ENCODE peak calls at places on chromosomes 6 and 20, in ten cellular contexts. One of them, this sample, is unnamed.

GRCh38 chr6:14671261-14671681 is 553.7 kb downstream of the CD83 start:
- DNase-seq in NCI-H2171 treated with DMSO at 0.1 percent for 48 hours: peak
- DNase-seq in HuH-7.5: no peak
- DNase-seq in GM12892: no peak
- DNase-seq in H9: no peak
- DNase-seq in activated CD4-positive, alpha-beta T cell treated with anti-CD3 and anti-CD28 coated beads, Interleukin-2, amount 10 ng/mL, durations not matched to agents 24 days and 14 days: no peak
- DNase-seq in ureter: no peak
- DNase-seq in Daoy: peak
- DNase-seq in HT1080: peak
- DNase-seq in lung microvascular endothelial cell: no peak
- DNase-seq in this sample: no peak

GRCh38 chr20:24479106-24479505 is 9.7 kb downstream of the SYNDIG1 start:
- DNase-seq in NCI-H2171 treated with DMSO at 0.1 percent for 48 hours: no peak
- DNase-seq in HuH-7.5: no peak
- DNase-seq in GM12892: no peak
- DNase-seq in H9: no peak
- DNase-seq in activated CD4-positive, alpha-beta T cell treated with anti-CD3 and anti-CD28 coated beads, Interleukin-2, amount 10 ng/mL, durations not matched to agents 24 days and 14 days: no peak
- DNase-seq in ureter: no peak
- DNase-seq in Daoy: no peak
- DNase-seq in HT1080: no peak
- DNase-seq in lung microvascular endothelial cell: no peak
- DNase-seq in this sample: no peak

GRCh38 chr20:23133560-23133998 is 47.5 kb upstream of the CD93 start:
- DNase-seq in NCI-H2171 treated with DMSO at 0.1 percent for 48 hours: no peak
- DNase-seq in HuH-7.5: no peak
- DNase-seq in GM12892: no peak
- DNase-seq in H9: no peak
- DNase-seq in activated CD4-positive, alpha-beta T cell treated with anti-CD3 and anti-CD28 coated beads, Interleukin-2, amount 10 ng/mL, durations not matched to agents 24 days and 14 days: no peak
- DNase-seq in ureter: no peak
- DNase-seq in Daoy: no peak
- DNase-seq in HT1080: no peak
- DNase-seq in lung microvascular endothelial cell: no peak
- DNase-seq in this sample: no peak

GRCh38 chr6:87436435-87436834 is 28.7 kb downstream of the CFAP206 start:
- DNase-seq in NCI-H2171 treated with DMSO at 0.1 percent for 48 hours: no peak
- DNase-seq in HuH-7.5: peak
- DNase-seq in GM12892: no peak
- DNase-seq in H9: peak
- DNase-seq in activated CD4-positive, alpha-beta T cell treated with anti-CD3 and anti-CD28 coated beads, Interleukin-2, amount 10 ng/mL, durations not matched to agents 24 days and 14 days: peak
- DNase-seq in ureter: no peak
- DNase-seq in Daoy: peak
- DNase-seq in HT1080: peak
- DNase-seq in lung microvascular endothelial cell: peak
- DNase-seq in this sample: peak

GRCh38 chr6:43097098-43097489 is 21.0 kb downstream of the PTK7 start:
- DNase-seq in NCI-H2171 treated with DMSO at 0.1 percent for 48 hours: no peak
- DNase-seq in HuH-7.5: no peak
- DNase-seq in GM12892: no peak
- DNase-seq in H9: no peak
- DNase-seq in activated CD4-positive, alpha-beta T cell treated with anti-CD3 and anti-CD28 coated beads, Interleukin-2, amount 10 ng/mL, durations not matched to agents 24 days and 14 days: no peak
- DNase-seq in ureter: no peak
- DNase-seq in Daoy: no peak
- DNase-seq in HT1080: no peak
- DNase-seq in lung microvascular endothelial cell: no peak
- DNase-seq in this sample: no peak

GRCh38 chr6:17233531-17233930 is 47.6 kb upstream of the RBM24 start:
- DNase-seq in NCI-H2171 treated with DMSO at 0.1 percent for 48 hours: peak
- DNase-seq in HuH-7.5: no peak
- DNase-seq in GM12892: no peak
- DNase-seq in H9: no peak
- DNase-seq in activated CD4-positive, alpha-beta T cell treated with anti-CD3 and anti-CD28 coated beads, Interleukin-2, amount 10 ng/mL, durations not matched to agents 24 days and 14 days: no peak
- DNase-seq in ureter: no peak
- DNase-seq in Daoy: peak
- DNase-seq in HT1080: peak
- DNase-seq in lung microvascular endothelial cell: no peak
- DNase-seq in this sample: peak

GRCh38 chr20:56163806-56164205 is 84.7 kb upstream of the MC3R start:
- DNase-seq in NCI-H2171 treated with DMSO at 0.1 percent for 48 hours: peak
- DNase-seq in HuH-7.5: no peak
- DNase-seq in GM12892: no peak
- DNase-seq in H9: peak
- DNase-seq in activated CD4-positive, alpha-beta T cell treated with anti-CD3 and anti-CD28 coated beads, Interleukin-2, amount 10 ng/mL, durations not matched to agents 24 days and 14 days: no peak
- DNase-seq in ureter: no peak
- DNase-seq in Daoy: peak
- DNase-seq in HT1080: peak
- DNase-seq in lung microvascular endothelial cell: no peak
- DNase-seq in this sample: no peak

GRCh38 chr6:138206862-138207261 is 11.4 kb downstream of the PBOV1 start:
- DNase-seq in NCI-H2171 treated with DMSO at 0.1 percent for 48 hours: no peak
- DNase-seq in HuH-7.5: no peak
- DNase-seq in GM12892: no peak
- DNase-seq in H9: no peak
- DNase-seq in activated CD4-positive, alpha-beta T cell treated with anti-CD3 and anti-CD28 coated beads, Interleukin-2, amount 10 ng/mL, durations not matched to agents 24 days and 14 days: no peak
- DNase-seq in ureter: no peak
- DNase-seq in Daoy: no peak
- DNase-seq in HT1080: no peak
- DNase-seq in lung microvascular endothelial cell: no peak
- DNase-seq in this sample: no peak

GRCh38 chr20:64142546-64142945 is 21.7 kb upstream of the MYT1 start:
- DNase-seq in NCI-H2171 treated with DMSO at 0.1 percent for 48 hours: peak
- DNase-seq in HuH-7.5: no peak
- DNase-seq in GM12892: no peak
- DNase-seq in H9: no peak
- DNase-seq in activated CD4-positive, alpha-beta T cell treated with anti-CD3 and anti-CD28 coated beads, Interleukin-2, amount 10 ng/mL, durations not matched to agents 24 days and 14 days: no peak
- DNase-seq in ureter: no peak
- DNase-seq in Daoy: no peak
- DNase-seq in HT1080: no peak
- DNase-seq in lung microvascular endothelial cell: no peak
- DNase-seq in this sample: no peak

GRCh38 chr6:33757113-33757512 is 10.4 kb upstream of the IP6K3 start:
- DNase-seq in NCI-H2171 treated with DMSO at 0.1 percent for 48 hours: no peak
- DNase-seq in HuH-7.5: no peak
- DNase-seq in GM12892: no peak
- DNase-seq in H9: no peak
- DNase-seq in activated CD4-positive, alpha-beta T cell treated with anti-CD3 and anti-CD28 coated beads, Interleukin-2, amount 10 ng/mL, durations not matched to agents 24 days and 14 days: no peak
- DNase-seq in ureter: no peak
- DNase-seq in Daoy: no peak
- DNase-seq in HT1080: no peak
- DNase-seq in lung microvascular endothelial cell: no peak
- DNase-seq in this sample: no peak

GRCh38 chr6:33977606-33978438 is 168.1 kb downstream of the GRM4 start:
- DNase-seq in NCI-H2171 treated with DMSO at 0.1 percent for 48 hours: peak
- DNase-seq in HuH-7.5: no peak
- DNase-seq in GM12892: peak
- DNase-seq in H9: peak
- DNase-seq in activated CD4-positive, alpha-beta T cell treated with anti-CD3 and anti-CD28 coated beads, Interleukin-2, amount 10 ng/mL, durations not matched to agents 24 days and 14 days: no peak
- DNase-seq in ureter: peak
- DNase-seq in Daoy: no peak
- DNase-seq in HT1080: no peak
- DNase-seq in lung microvascular endothelial cell: no peak
- DNase-seq in this sample: no peak

GRCh38 chr6:118810420-118811027 is 83.4 kb upstream of the ASF1A start:
- DNase-seq in NCI-H2171 treated with DMSO at 0.1 percent for 48 hours: no peak
- DNase-seq in HuH-7.5: no peak
- DNase-seq in GM12892: no peak
- DNase-seq in H9: no peak
- DNase-seq in activated CD4-positive, alpha-beta T cell treated with anti-CD3 and anti-CD28 coated beads, Interleukin-2, amount 10 ng/mL, durations not matched to agents 24 days and 14 days: peak
- DNase-seq in ureter: no peak
- DNase-seq in Daoy: no peak
- DNase-seq in HT1080: no peak
- DNase-seq in lung microvascular endothelial cell: no peak
- DNase-seq in this sample: no peak

GRCh38 chr20:54479138-54479906 is 3.9 kb downstream of the DOK5 start:
- DNase-seq in NCI-H2171 treated with DMSO at 0.1 percent for 48 hours: peak
- DNase-seq in HuH-7.5: peak
- DNase-seq in GM12892: no peak
- DNase-seq in H9: peak
- DNase-seq in activated CD4-positive, alpha-beta T cell treated with anti-CD3 and anti-CD28 coated beads, Interleukin-2, amount 10 ng/mL, durations not matched to agents 24 days and 14 days: no peak
- DNase-seq in ureter: no peak
- DNase-seq in Daoy: peak
- DNase-seq in HT1080: peak
- DNase-seq in lung microvascular endothelial cell: no peak
- DNase-seq in this sample: peak

GRCh38 chr20:43955244-43956191 is 40.9 kb downstream of the TOX2 start:
- DNase-seq in NCI-H2171 treated with DMSO at 0.1 percent for 48 hours: peak
- DNase-seq in HuH-7.5: no peak
- DNase-seq in GM12892: peak
- DNase-seq in H9: no peak
- DNase-seq in activated CD4-positive, alpha-beta T cell treated with anti-CD3 and anti-CD28 coated beads, Interleukin-2, amount 10 ng/mL, durations not matched to agents 24 days and 14 days: peak
- DNase-seq in ureter: no peak
- DNase-seq in Daoy: peak
- DNase-seq in HT1080: peak
- DNase-seq in lung microvascular endothelial cell: no peak
- DNase-seq in this sample: no peak

GRCh38 chr20:32539063-32539816 is 45.9 kb downstream of the NOL4L start:
- DNase-seq in NCI-H2171 treated with DMSO at 0.1 percent for 48 hours: no peak
- DNase-seq in HuH-7.5: no peak
- DNase-seq in GM12892: no peak
- DNase-seq in H9: no peak
- DNase-seq in activated CD4-positive, alpha-beta T cell treated with anti-CD3 and anti-CD28 coated beads, Interleukin-2, amount 10 ng/mL, durations not matched to agents 24 days and 14 days: peak
- DNase-seq in ureter: no peak
- DNase-seq in Daoy: peak
- DNase-seq in HT1080: no peak
- DNase-seq in lung microvascular endothelial cell: no peak
- DNase-seq in this sample: no peak

GRCh38 chr20:59589051-59589450 is 15.3 kb upstream of the PHACTR3 start:
- DNase-seq in NCI-H2171 treated with DMSO at 0.1 percent for 48 hours: no peak
- DNase-seq in HuH-7.5: no peak
- DNase-seq in GM12892: no peak
- DNase-seq in H9: no peak
- DNase-seq in activated CD4-positive, alpha-beta T cell treated with anti-CD3 and anti-CD28 coated beads, Interleukin-2, amount 10 ng/mL, durations not matched to agents 24 days and 14 days: no peak
- DNase-seq in ureter: no peak
- DNase-seq in Daoy: no peak
- DNase-seq in HT1080: no peak
- DNase-seq in lung microvascular endothelial cell: no peak
- DNase-seq in this sample: no peak

GRCh38 chr6:156933201-156934053 is 156.2 kb downstream of the ARID1B start:
- DNase-seq in NCI-H2171 treated with DMSO at 0.1 percent for 48 hours: no peak
- DNase-seq in HuH-7.5: peak
- DNase-seq in GM12892: no peak
- DNase-seq in H9: peak
- DNase-seq in activated CD4-positive, alpha-beta T cell treated with anti-CD3 and anti-CD28 coated beads, Interleukin-2, amount 10 ng/mL, durations not matched to agents 24 days and 14 days: no peak
- DNase-seq in ureter: no peak
- DNase-seq in Daoy: no peak
- DNase-seq in HT1080: no peak
- DNase-seq in lung microvascular endothelial cell: no peak
- DNase-seq in this sample: peak

GRCh38 chr6:127146935-127147334 is 28.5 kb downstream of the RSPO3 start:
- DNase-seq in NCI-H2171 treated with DMSO at 0.1 percent for 48 hours: no peak
- DNase-seq in HuH-7.5: no peak
- DNase-seq in GM12892: no peak
- DNase-seq in H9: peak
- DNase-seq in activated CD4-positive, alpha-beta T cell treated with anti-CD3 and anti-CD28 coated beads, Interleukin-2, amount 10 ng/mL, durations not matched to agents 24 days and 14 days: no peak
- DNase-seq in ureter: no peak
- DNase-seq in Daoy: peak
- DNase-seq in HT1080: peak
- DNase-seq in lung microvascular endothelial cell: no peak
- DNase-seq in this sample: no peak

GRCh38 chr20:60478533-60478932 is 520.3 kb downstream of the CDH26 start:
- DNase-seq in NCI-H2171 treated with DMSO at 0.1 percent for 48 hours: no peak
- DNase-seq in HuH-7.5: no peak
- DNase-seq in GM12892: no peak
- DNase-seq in H9: no peak
- DNase-seq in activated CD4-positive, alpha-beta T cell treated with anti-CD3 and anti-CD28 coated beads, Interleukin-2, amount 10 ng/mL, durations not matched to agents 24 days and 14 days: no peak
- DNase-seq in ureter: no peak
- DNase-seq in Daoy: no peak
- DNase-seq in HT1080: no peak
- DNase-seq in lung microvascular endothelial cell: no peak
- DNase-seq in this sample: no peak

GRCh38 chr20:62964700-62965099 is 12.2 kb downstream of the SLC17A9 start:
- DNase-seq in NCI-H2171 treated with DMSO at 0.1 percent for 48 hours: no peak
- DNase-seq in HuH-7.5: no peak
- DNase-seq in GM12892: no peak
- DNase-seq in H9: no peak
- DNase-seq in activated CD4-positive, alpha-beta T cell treated with anti-CD3 and anti-CD28 coated beads, Interleukin-2, amount 10 ng/mL, durations not matched to agents 24 days and 14 days: no peak
- DNase-seq in ureter: no peak
- DNase-seq in Daoy: no peak
- DNase-seq in HT1080: no peak
- DNase-seq in lung microvascular endothelial cell: no peak
- DNase-seq in this sample: no peak

GRCh38 chr6:132190097-132190814 is 211.0 kb downstream of the MOXD1 start:
- DNase-seq in NCI-H2171 treated with DMSO at 0.1 percent for 48 hours: no peak
- DNase-seq in HuH-7.5: no peak
- DNase-seq in GM12892: no peak
- DNase-seq in H9: no peak
- DNase-seq in activated CD4-positive, alpha-beta T cell treated with anti-CD3 and anti-CD28 coated beads, Interleukin-2, amount 10 ng/mL, durations not matched to agents 24 days and 14 days: no peak
- DNase-seq in ureter: no peak
- DNase-seq in Daoy: peak
- DNase-seq in HT1080: peak
- DNase-seq in lung microvascular endothelial cell: peak
- DNase-seq in this sample: no peak

GRCh38 chr6:26031151-26031594 is 56.1 kb upstream of the HFE start:
- DNase-seq in NCI-H2171 treated with DMSO at 0.1 percent for 48 hours: peak
- DNase-seq in HuH-7.5: no peak
- DNase-seq in GM12892: no peak
- DNase-seq in H9: no peak
- DNase-seq in activated CD4-positive, alpha-beta T cell treated with anti-CD3 and anti-CD28 coated beads, Interleukin-2, amount 10 ng/mL, durations not matched to agents 24 days and 14 days: no peak
- DNase-seq in ureter: no peak
- DNase-seq in Daoy: no peak
- DNase-seq in HT1080: peak
- DNase-seq in lung microvascular endothelial cell: no peak
- DNase-seq in this sample: no peak

GRCh38 chr6:28710466-28711191 is 184.9 kb downstream of the GPX5 start:
- DNase-seq in NCI-H2171 treated with DMSO at 0.1 percent for 48 hours: peak
- DNase-seq in HuH-7.5: no peak
- DNase-seq in GM12892: no peak
- DNase-seq in H9: peak
- DNase-seq in activated CD4-positive, alpha-beta T cell treated with anti-CD3 and anti-CD28 coated beads, Interleukin-2, amount 10 ng/mL, durations not matched to agents 24 days and 14 days: no peak
- DNase-seq in ureter: no peak
- DNase-seq in Daoy: peak
- DNase-seq in HT1080: peak
- DNase-seq in lung microvascular endothelial cell: no peak
- DNase-seq in this sample: peak

GRCh38 chr6:73264446-73264845 is 1.4 kb upstream of the KHDC1 start:
- DNase-seq in NCI-H2171 treated with DMSO at 0.1 percent for 48 hours: no peak
- DNase-seq in HuH-7.5: no peak
- DNase-seq in GM12892: no peak
- DNase-seq in H9: no peak
- DNase-seq in activated CD4-positive, alpha-beta T cell treated with anti-CD3 and anti-CD28 coated beads, Interleukin-2, amount 10 ng/mL, durations not matched to agents 24 days and 14 days: no peak
- DNase-seq in ureter: peak
- DNase-seq in Daoy: no peak
- DNase-seq in HT1080: no peak
- DNase-seq in lung microvascular endothelial cell: no peak
- DNase-seq in this sample: no peak

GRCh38 chr6:225121-225721 is 67.1 kb upstream of the DUSP22 start:
- DNase-seq in NCI-H2171 treated with DMSO at 0.1 percent for 48 hours: no peak
- DNase-seq in HuH-7.5: no peak
- DNase-seq in GM12892: no peak
- DNase-seq in H9: no peak
- DNase-seq in activated CD4-positive, alpha-beta T cell treated with anti-CD3 and anti-CD28 coated beads, Interleukin-2, amount 10 ng/mL, durations not matched to agents 24 days and 14 days: peak
- DNase-seq in ureter: no peak
- DNase-seq in Daoy: no peak
- DNase-seq in HT1080: peak
- DNase-seq in lung microvascular endothelial cell: no peak
- DNase-seq in this sample: no peak

GRCh38 chr20:1820137-1821074 is 74.8 kb upstream of the SIRPA start:
- DNase-seq in NCI-H2171 treated with DMSO at 0.1 percent for 48 hours: no peak
- DNase-seq in HuH-7.5: no peak
- DNase-seq in GM12892: no peak
- DNase-seq in H9: no peak
- DNase-seq in activated CD4-positive, alpha-beta T cell treated with anti-CD3 and anti-CD28 coated beads, Interleukin-2, amount 10 ng/mL, durations not matched to agents 24 days and 14 days: no peak
- DNase-seq in ureter: no peak
- DNase-seq in Daoy: peak
- DNase-seq in HT1080: peak
- DNase-seq in lung microvascular endothelial cell: no peak
- DNase-seq in this sample: no peak

GRCh38 chr6:2848851-2849250 is 7.2 kb upstream of the SERPINB1 start:
- DNase-seq in NCI-H2171 treated with DMSO at 0.1 percent for 48 hours: no peak
- DNase-seq in HuH-7.5: no peak
- DNase-seq in GM12892: no peak
- DNase-seq in H9: peak
- DNase-seq in activated CD4-positive, alpha-beta T cell treated with anti-CD3 and anti-CD28 coated beads, Interleukin-2, amount 10 ng/mL, durations not matched to agents 24 days and 14 days: peak
- DNase-seq in ureter: no peak
- DNase-seq in Daoy: no peak
- DNase-seq in HT1080: no peak
- DNase-seq in lung microvascular endothelial cell: no peak
- DNase-seq in this sample: no peak

GRCh38 chr20:16573011-16573965 is at the start of gene KIF16B:
- DNase-seq in NCI-H2171 treated with DMSO at 0.1 percent for 48 hours: peak
- DNase-seq in HuH-7.5: peak
- DNase-seq in GM12892: peak
- DNase-seq in H9: peak
- DNase-seq in activated CD4-positive, alpha-beta T cell treated with anti-CD3 and anti-CD28 coated beads, Interleukin-2, amount 10 ng/mL, durations not matched to agents 24 days and 14 days: peak
- DNase-seq in ureter: peak
- DNase-seq in Daoy: peak
- DNase-seq in HT1080: peak
- DNase-seq in lung microvascular endothelial cell: peak
- DNase-seq in this sample: peak